ENCODE peak calls at places on chromosomes 4 and X, in nine cellular contexts. E is lung; W is IMR-90; P is mesothelial cell of epicardium; C is Right ventricle myocardium inferior; H is HCT116; M is activated CD4-positive, CD25-positive, alpha-beta regulatory T cell treated with anti-CD3 and anti-CD28 coated beads, Interleukin-2, amount 50 U/mL, for 72 hours; J is prostate gland; N is kidney epithelial cell. I is an unnamed sample.

GRCh38 chr4:142406051-142406549 is 440.0 kb downstream of the INPP4B start:
- DNase-seq in E (no peak), M (no peak), W (no peak), P (no peak), N (no peak), C (no peak), H (no peak), J (no peak), I (no peak)

GRCh38 chrX:3548743-3549441 is 164.6 kb downstream of the PRKX start:
- DNase-seq in W (peak; percentile 79), J (peak; percentile 6), M (no peak), N (no peak), P (no peak), H (peak; percentile 7), C (no peak), E (no peak), I (no peak)

GRCh38 chrX:24990585-24990984 is 25.2 kb downstream of the ARX start:
- DNase-seq in E (no peak), M (no peak), P (no peak), H (no peak), J (no peak), N (no peak), W (no peak), C (no peak), I (no peak)

GRCh38 chrX:67636532-67636931 is 92.7 kb downstream of the AR start:
- DNase-seq in N (no peak), P (no peak), M (no peak), H (no peak), C (no peak), J (no peak), W (no peak), E (no peak), I (no peak)

GRCh38 chrX:8591526-8591925 is 126.9 kb downstream of the VCX3B start:
- DNase-seq in C (no peak), N (no peak), M (no peak), E (no peak), P (no peak), J (no peak), H (no peak), W (no peak), I (no peak)

GRCh38 chr4:53019485-53020382 is 157.6 kb downstream of the RASL11B start:
- DNase-seq in E (no peak), J (no peak), C (no peak), N (no peak), H (no peak), M (no peak), P (no peak), W (peak; percentile 71), I (no peak)

GRCh38 chr4:3009422-3009821 is 46.1 kb downstream of the GRK4 start:
- DNase-seq in H (peak; percentile 15), J (no peak), N (no peak), C (no peak), M (no peak), W (no peak), P (no peak), E (no peak), I (no peak)

GRCh38 chr4:109411964-109412363 is 21.7 kb upstream of the SEC24B start:
- DNase-seq in H (no peak), M (no peak), J (no peak), W (no peak), C (peak; percentile 83), E (no peak), N (no peak), P (no peak), I (no peak)

GRCh38 chr4:182240161-182241130 is 2.8 kb upstream of the TENM3 start:
- DNase-seq in H (no peak), E (no peak), M (no peak), N (no peak), W (peak; percentile 89), J (no peak), P (no peak), C (no peak), I (no peak)

GRCh38 chr4:67546971-67547370 is 1.7 kb upstream of the CENPC start:
- DNase-seq in J (no peak), E (no peak), P (no peak), H (no peak), W (no peak), M (no peak), C (no peak), N (no peak), I (no peak)

GRCh38 chrX:133590703-133591505 is 175.6 kb upstream of the GPC4 start:
- DNase-seq in P (no peak), N (no peak), W (no peak), C (no peak), M (no peak), E (no peak), J (no peak), H (no peak), I (no peak)

GRCh38 chr4:185608223-185608622 is 72.9 kb upstream of the PDLIM3 start:
- DNase-seq in W (no peak), M (no peak), N (no peak), E (no peak), H (no peak), P (no peak), J (no peak), C (no peak), I (no peak)

GRCh38 chrX:19705196-19705769 is 182.1 kb downstream of the SH3KBP1 start:
- DNase-seq in J (no peak), N (no peak), M (no peak), C (no peak), P (no peak), W (no peak), E (no peak), H (no peak), I (no peak)

GRCh38 chrX:154457491-154458115 is 478 bp upstream of the PLXNA3 start:
- DNase-seq in J (no peak), H (no peak), W (no peak), N (no peak), P (no peak), C (no peak), E (no peak), M (peak; percentile 61), I (peak; percentile 83)

GRCh38 chrX:150036181-150036580 is 97.9 kb upstream of the EOLA2 start:
- DNase-seq in C (no peak), W (peak; percentile 70), N (no peak), E (no peak), H (no peak), M (no peak), P (no peak), J (no peak), I (no peak)

GRCh38 chr4:153564630-153565525 is 98.7 kb downstream of the TMEM131L start:
- DNase-seq in H (no peak), W (peak; percentile 60), C (no peak), P (no peak), M (no peak), E (no peak), J (no peak), N (peak; percentile 12), I (no peak)

GRCh38 chr4:181911420-181911819 is 331.8 kb upstream of the TENM3 start:
- DNase-seq in E (no peak), M (no peak), C (no peak), W (peak; percentile 79), J (no peak), H (no peak), P (no peak), N (no peak), I (no peak)

GRCh38 chrX:9829308-9830267 is 43.4 kb downstream of the SHROOM2 start:
- DNase-seq in C (no peak), M (no peak), J (no peak), W (peak; percentile 82), N (peak; percentile 92), P (no peak), H (peak; percentile 65), E (no peak), I (no peak)